ENCODE peak calls at places on chromosomes 4 and X, in four cellular contexts. C is endothelial cell of umbilical vein, S is ovary, X is transverse colon. T is an unnamed sample. For H3K27me3, the result is how much of the 10 kb centered on the place peaks cover.

GRCh38 chr4:183823394-183823793 is 81.7 kb upstream of the STOX2 start:
- DNase-seq in X (peak), S (no peak), C (no peak), T (no peak)

GRCh38 chrX:128975716-128976115 is 547.6 kb downstream of the SMARCA1 start:
- DNase-seq in S (peak), C (peak), X (peak), T (peak)

GRCh38 chr4:83604315-83604714 is 68.4 kb downstream of the GPAT3 start:
- DNase-seq in X (no peak), S (no peak), C (no peak), T (no peak)

GRCh38 chr4:166535865-166536264 is 662.8 kb downstream of the TLL1 start:
- DNase-seq in X (no peak), C (no peak), S (no peak), T (no peak)

GRCh38 chr4:15917297-15917696 is 21.2 kb downstream of the FGFBP1 start:
- DNase-seq in S (no peak), X (no peak), C (no peak), T (no peak)

GRCh38 chrX:151516538-151517187 is 46.8 kb upstream of the PASD1 start:
- DNase-seq in S (no peak), X (no peak), C (no peak), T (no peak)

GRCh38 chr4:633976-634598 is 8.7 kb downstream of the PDE6B start:
- DNase-seq in X (no peak), S (no peak), C (no peak), T (peak)

GRCh38 chrX:83022020-83022419 is 486.1 kb upstream of the POU3F4 start:
- DNase-seq in X (no peak), S (no peak), C (no peak), T (no peak)

GRCh38 chrX:67555578-67556203 is 11.9 kb downstream of the AR start:
- DNase-seq in X (peak), S (no peak), C (peak), T (peak)

GRCh38 chr4:174314770-174315169 is 31.1 kb downstream of the CEP44 start:
- DNase-seq in S (no peak), C (no peak), X (no peak), T (no peak)

DNA sequence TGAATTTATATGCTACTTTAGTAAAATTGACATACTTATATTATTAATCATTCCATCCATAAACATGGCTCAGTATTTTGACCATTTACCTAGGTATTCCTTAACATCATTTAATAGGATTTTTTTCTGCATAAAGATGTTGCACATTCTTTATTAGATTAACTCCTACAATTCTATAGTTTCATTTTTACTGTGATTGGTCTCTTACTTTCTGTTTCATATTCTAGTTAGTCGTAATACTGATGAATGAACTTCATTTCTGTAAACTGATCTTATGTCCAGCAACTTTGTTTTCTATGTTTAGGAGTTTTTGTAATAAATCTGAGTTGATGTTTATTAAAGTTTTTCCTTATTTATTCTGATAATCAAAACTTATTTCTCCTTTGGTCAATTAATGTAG is 278.2 kb upstream of the CXXC4 start:
- DNase-seq in X (no peak), C (no peak), S (no peak), T (no peak)
- H3K27me3 ChIP-seq in X (under half), C (under half), S (under half), T (under half)

GRCh38 chr4:2008671-2008920 is 178 bp downstream of the NELFA start:
- DNase-seq in S (no peak), X (no peak), C (no peak), T (no peak)
- TF ChIP-seq POLR2A in S (no peak), X (no peak), C (no peak), T (no peak)

GRCh38 chrX:136031626-136032025 is 46.4 kb downstream of the SLC9A6 start:
- DNase-seq in S (no peak), C (no peak), X (no peak), T (no peak)
- H3K27me3 ChIP-seq in S (under half), C (under half), X (under half), T (under half)

GRCh38 chr4:141652161-141652778 is 15.9 kb downstream of the IL15 start:
- DNase-seq in S (no peak), X (no peak), C (peak), T (no peak)
- TF ChIP-seq POLR2A in S (no peak), X (no peak), C (no peak), T (no peak)

GRCh38 chr4:4860803-4861591 is 1.5 kb downstream of the MSX1 start:
- DNase-seq in C (peak), S (no peak), X (no peak), T (no peak)
- H3K27me3 ChIP-seq in C (half or more), S (under half), X (half or more), T (under half)

GRCh38 chrX:116490091-116490490 is 27.3 kb upstream of the CT83 start:
- DNase-seq in X (no peak), S (no peak), C (peak), T (no peak)
- TF ChIP-seq POLR2A in X (no peak), S (no peak), C (no peak), T (no peak)